ENCODE peak calls at places on chromosomes 16 and 17, in four cellular contexts. R is A549, S is IMR-90, L is HAP-1. H is an unnamed sample.

GRCh38 chr17:57817299-57817698 is 32.5 kb downstream of the MRPS23 start:
- DNase-seq in R (no peak), S (no peak), L (no peak), H (no peak)

GRCh38 chr16:27245276-27246231 is 23.0 kb downstream of the NSMCE1 start:
- DNase-seq in R (peak), S (peak), L (no peak), H (no peak)

GRCh38 chr17:57584050-57584551 is 161.0 kb downstream of the CCDC182 start:
- DNase-seq in R (no peak), S (no peak), L (no peak), H (no peak)

GRCh38 chr17:1787301-1787902 is 25.5 kb downstream of the SERPINF1 start:
- DNase-seq in R (peak), S (peak), L (no peak), H (peak)

GRCh38 chr16:81624718-81625543 is 154.2 kb upstream of the PLCG2 start:
- DNase-seq in R (no peak), S (no peak), L (no peak), H (peak)

GRCh38 chr16:49548571-49548970 is 175.0 kb downstream of the C16orf78 start:
- DNase-seq in R (no peak), S (no peak), L (no peak), H (no peak)

GRCh38 chr17:76452646-76453430 is at the start of gene UBE2O:
- DNase-seq in R (peak), S (peak), L (peak), H (peak)

GRCh38 chr16:70529051-70529777 is 5.6 kb downstream of the SF3B3 start:
- DNase-seq in R (peak), S (peak), L (no peak), H (peak)

GRCh38 chr16:67430504-67431076 is 331 bp upstream of the HSD11B2 start:
- DNase-seq in R (peak), S (no peak), L (peak), H (no peak)

GRCh38 chr17:17498606-17499301 is 2.6 kb upstream of the RASD1 start:
- DNase-seq in R (no peak), S (no peak), L (no peak), H (no peak)

GRCh38 chr16:3295209-3295608 is 10.0 kb downstream of the TIGD7 start:
- DNase-seq in R (no peak), S (no peak), L (no peak), H (no peak)

GRCh38 chr17:61218438-61218837 is 181.2 kb upstream of the TBX2 start:
- DNase-seq in R (no peak), S (peak), L (no peak), H (no peak)

GRCh38 chr16:69039333-69039941 is 66.0 kb upstream of the HAS3 start:
- DNase-seq in R (no peak), S (peak), L (no peak), H (peak)

GRCh38 chr16:59993101-59993500 is 1259.0 kb upstream of the GOT2 start:
- DNase-seq in R (no peak), S (no peak), L (peak), H (no peak)

DNA sequence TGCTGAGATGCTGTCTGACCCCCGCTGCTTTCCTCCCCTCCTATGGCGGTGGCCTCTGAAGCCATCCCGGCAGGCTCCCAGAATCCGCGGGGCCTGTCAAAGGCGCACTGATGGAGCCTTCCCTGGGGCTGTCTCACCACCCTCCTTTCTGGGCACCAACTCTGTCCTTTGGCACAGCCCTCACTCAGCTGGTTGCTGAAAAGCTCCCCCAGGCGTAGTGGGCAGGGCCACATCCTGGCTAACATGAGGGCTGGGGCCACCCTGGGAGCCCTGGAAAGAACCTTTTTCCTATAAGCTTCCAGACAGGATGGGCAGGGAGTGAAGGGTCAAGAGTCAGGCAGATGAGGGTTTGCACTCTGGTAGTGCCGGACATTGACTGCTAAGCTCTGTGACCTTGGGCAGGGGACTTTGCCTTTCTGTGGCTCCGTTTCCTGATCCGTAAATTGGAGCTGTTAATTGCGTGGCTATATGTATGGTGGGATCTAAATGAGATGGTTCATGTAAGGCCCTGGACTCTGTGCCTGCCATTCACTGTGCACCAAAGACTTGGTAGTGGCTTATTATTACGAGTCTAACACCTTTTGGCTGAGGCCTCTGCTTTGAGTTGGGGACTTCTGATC is 27.6 kb upstream of the LASP1NB start:
- DNase-seq in R (no peak), S (no peak), L (no peak), H (peak)
- H3K4me3 ChIP-seq in R (no peak), S (no peak), L (no peak), H (no peak)

GRCh38 chr17:48563385-48563838 is 14.7 kb downstream of the HOXB4 start:
- DNase-seq in R (no peak), S (peak), L (no peak), H (no peak)
- H3K4me3 ChIP-seq in R (no peak), S (peak), L (no peak), H (no peak)

GRCh38 chr17:68775969-68776368 is 174.8 kb upstream of the FAM20A start:
- DNase-seq in R (no peak), S (no peak), L (no peak), H (no peak)

GRCh38 chr17:68778726-68779125 is 176.5 kb downstream of the ABCA8 start:
- DNase-seq in R (no peak), S (no peak), L (no peak), H (no peak)

GRCh38 chr17:68777856-68778694 is 176.9 kb upstream of the FAM20A start:
- DNase-seq in R (no peak), S (no peak), L (no peak), H (no peak)

GRCh38 chr17:68776451-68776850 is 175.3 kb upstream of the FAM20A start:
- DNase-seq in R (no peak), S (peak), L (no peak), H (no peak)

GRCh38 chr17:68777243-68777855 is 176.2 kb upstream of the FAM20A start:
- DNase-seq in R (peak), S (peak), L (peak), H (peak)
- H3K4me3 ChIP-seq in R (no peak), S (no peak), L (no peak), H (no peak)

DNA sequence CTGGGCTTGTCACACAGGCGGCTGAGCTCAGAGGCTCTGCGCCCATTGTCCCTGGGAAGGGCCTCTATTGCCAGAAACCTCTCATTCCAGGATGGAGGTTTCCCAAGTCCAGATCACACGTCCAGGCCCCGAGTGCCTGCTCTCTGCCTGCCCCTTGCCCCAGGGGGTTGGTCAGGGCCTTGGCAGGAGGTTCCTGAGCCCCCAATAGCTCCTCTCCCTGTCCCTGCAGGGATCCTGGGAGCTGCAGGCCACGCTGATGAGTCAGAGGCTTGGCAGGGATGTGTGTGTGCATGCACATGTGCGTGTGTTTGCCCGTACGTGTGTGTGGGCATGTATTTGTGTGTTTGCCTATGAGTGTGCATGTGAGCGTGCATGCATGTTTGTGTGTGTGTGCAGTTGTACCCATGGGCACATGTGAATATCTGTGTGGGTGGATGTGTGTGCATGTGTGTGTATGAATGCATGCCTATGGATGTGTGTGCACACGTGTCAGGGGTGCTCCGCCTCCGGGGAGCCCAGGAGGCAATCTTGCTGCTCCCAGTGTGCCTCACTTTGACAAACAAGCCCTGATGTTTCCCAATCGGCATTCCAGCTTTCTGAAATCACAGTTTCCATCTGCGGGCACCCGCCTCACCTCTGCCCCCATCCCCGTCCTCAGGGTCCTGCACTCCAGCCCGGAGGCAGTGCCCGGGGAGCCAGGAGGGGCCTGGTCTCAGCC is 98.4 kb upstream of the GSE1 start:
- DNase-seq in R (peak), S (peak), L (no peak), H (no peak)
- H3K4me3 ChIP-seq in R (peak), S (no peak), L (no peak), H (no peak)

DNA sequence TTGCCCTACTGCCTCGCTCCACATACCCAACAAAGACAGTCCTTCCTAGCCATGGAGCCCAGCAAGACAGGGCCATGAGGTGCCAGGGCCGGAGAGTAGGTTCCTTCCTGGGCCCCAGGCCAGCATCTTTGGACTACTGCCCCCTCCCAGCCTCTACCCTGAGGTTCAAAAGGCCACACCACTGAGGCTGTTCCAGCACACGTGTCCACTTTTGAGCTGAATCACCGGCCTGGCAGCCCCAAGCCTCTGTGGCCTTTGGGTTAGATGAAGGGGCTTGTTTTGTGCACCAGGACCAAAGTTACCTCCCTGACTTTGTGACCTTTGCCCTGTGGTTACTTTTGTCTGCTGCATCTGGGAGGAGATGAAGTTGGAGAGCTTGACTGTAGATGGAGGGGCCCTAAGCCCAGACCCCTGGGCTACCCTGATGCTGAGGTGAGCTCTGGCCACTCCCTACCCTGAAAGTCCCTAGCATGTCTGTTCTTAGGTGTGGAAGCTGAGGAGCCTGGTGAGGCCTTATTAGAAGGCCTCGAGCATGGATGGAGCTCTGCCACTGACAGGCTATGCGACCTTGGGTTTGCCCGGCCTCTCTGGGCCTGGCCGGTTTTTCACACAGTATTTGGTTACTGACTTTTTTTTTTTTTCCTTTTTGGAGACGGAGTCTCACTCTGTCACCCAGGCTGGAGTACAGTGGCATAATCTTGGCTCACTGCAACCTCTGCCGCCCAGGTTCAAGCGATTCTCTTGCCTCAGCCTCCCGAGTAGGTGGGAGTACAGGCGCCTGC is 12.0 kb downstream of the SEZ6 start:
- DNase-seq in R (no peak), S (no peak), L (no peak), H (no peak)
- H3K4me3 ChIP-seq in R (no peak), S (no peak), L (no peak), H (no peak)

H was measured in endothelial cell of umbilical vein.